ENCODE peak calls at places on chromosomes 6 and 20, in five cellular contexts. K is naive thymus-derived CD8-positive, alpha-beta T cell; J is RPMI7951; D is NCI-H526 treated with DMSO at 0.1 percent for 48 hours; M is type B pancreatic cell. A is an unnamed sample.

GRCh38 chr6:10320291-10320690 is 94.6 kb downstream of the TFAP2A start:
- DNase-seq in M (no peak), K (no peak), J (no peak), D (no peak), A (no peak)

GRCh38 chr6:26331809-26332226 is 33.2 kb upstream of the BTN3A2 start:
- DNase-seq in K (no peak), D (no peak), J (no peak), M (no peak), A (no peak)

GRCh38 chr6:166716910-166717617 is 90.0 kb upstream of the RPS6KA2 start:
- DNase-seq in M (no peak), D (no peak), K (no peak), J (no peak), A (no peak)

GRCh38 chr6:34045698-34046097 is 100.2 kb downstream of the GRM4 start:
- DNase-seq in D (no peak), J (no peak), K (no peak), M (no peak), A (no peak)

GRCh38 chr6:56226946-56227879 is 20.2 kb downstream of the COL21A1 start:
- DNase-seq in J (peak), M (no peak), D (no peak), K (no peak), A (no peak)

GRCh38 chr6:170271771-170272314 is 19.0 kb downstream of the DLL1 start:
- DNase-seq in J (no peak), D (no peak), K (peak), M (no peak), A (no peak)

GRCh38 chr20:38420232-38421085 is 14.7 kb downstream of the SNHG17 start:
- DNase-seq in K (no peak), D (no peak), M (no peak), J (no peak), A (peak)

GRCh38 chr6:16684896-16685554 is 76.2 kb downstream of the ATXN1 start:
- DNase-seq in J (peak), M (no peak), K (no peak), D (no peak), A (no peak)

GRCh38 chr20:49447364-49447763 is 35.1 kb downstream of the KCNB1 start:
- DNase-seq in K (no peak), M (no peak), J (no peak), D (no peak), A (no peak)

GRCh38 chr6:88975369-88975768 is 12.0 kb upstream of the RNGTT start:
- DNase-seq in M (no peak), J (no peak), K (no peak), D (no peak), A (no peak)

GRCh38 chr20:3808544-3808943 is 11.8 kb upstream of the AP5S1 start:
- DNase-seq in K (no peak), J (no peak), M (no peak), D (no peak), A (no peak)

GRCh38 chr6:12751694-12752304 is 35.2 kb downstream of the PHACTR1 start:
- DNase-seq in M (no peak), D (no peak), K (no peak), J (peak), A (no peak)

GRCh38 chr6:33958208-33958862 is 154.5 kb upstream of the MLN start:
- DNase-seq in K (no peak), M (no peak), J (no peak), D (no peak), A (no peak)

GRCh38 chr6:10521104-10521808 is at the start of gene GCNT2:
- DNase-seq in K (no peak), M (no peak), D (peak), J (peak), A (no peak)

GRCh38 chr20:23687986-23688385 is 852 bp downstream of the CST4 start:
- DNase-seq in D (no peak), K (no peak), J (no peak), M (no peak), A (no peak)

GRCh38 chr6:71977860-71978259 is 91.5 kb downstream of the RIMS1 start:
- DNase-seq in M (no peak), K (no peak), J (no peak), D (no peak), A (no peak)

GRCh38 chr6:157430834-157431233 is 49.8 kb downstream of the ZDHHC14 start:
- DNase-seq in D (no peak), K (no peak), M (no peak), J (no peak), A (no peak)

GRCh38 chr6:153129873-153130514 is 1.1 kb downstream of the RGS17 start:
- DNase-seq in M (no peak), J (peak), D (no peak), K (no peak), A (no peak)

GRCh38 chr20:35615667-35616464 is at the start of gene SPAG4:
- DNase-seq in K (peak), M (peak), J (no peak), D (peak), A (peak)

GRCh38 chr6:163416640-163417253 is 2.2 kb downstream of the QKI start:
- DNase-seq in D (no peak), M (no peak), J (peak), K (peak), A (no peak)

GRCh38 chr6:1970151-1970561 is 275.2 kb downstream of the GMDS start:
- DNase-seq in M (no peak), D (no peak), J (no peak), K (no peak), A (no peak)

GRCh38 chr20:51042064-51042463 is 19.2 kb upstream of the KCNG1 start:
- DNase-seq in D (no peak), K (no peak), J (no peak), M (no peak), A (peak)

A was measured in mesenteric fat pad.